ENCODE peak calls at places on chromosome 19, in seven cellular contexts. U is IMR-90, O is A549, F is SK-N-SH, T is H1, C is K562, E is HepG2. P is an unnamed sample.
A peak's percentile ranks its signal among the peaks of the same experiment; 100 is the strongest.

GRCh38 chr19:12077375-12077774 is 12.8 kb downstream of the ZNF844 start:
- DNase-seq in F (no peak), U (no peak), C (no peak), T (no peak), O (no peak), E (no peak), P (no peak)

GRCh38 chr19:38211206-38211605 is 12.8 kb downstream of the DPF1 start:
- DNase-seq in C (peak; percentile 39), U (no peak), T (no peak), O (no peak), E (no peak), F (peak; percentile 80), P (no peak)

GRCh38 chr19:10428996-10429381 is 8.7 kb downstream of the PDE4A start:
- DNase-seq in C (no peak), O (no peak), E (no peak), F (no peak), U (no peak), T (no peak), P (no peak)

GRCh38 chr19:51251453-51251790 is 542 bp downstream of the SIGLECL1 start:
- DNase-seq in F (no peak), U (no peak), E (no peak), O (peak; percentile 12), C (no peak), T (no peak), P (no peak)

GRCh38 chr19:18280247-18281081 is 958 bp downstream of the JUND start:
- DNase-seq in T (no peak), F (peak; percentile 85), U (peak; percentile 69), C (peak; percentile 84), O (peak; percentile 76), E (peak; percentile 52), P (no peak)

GRCh38 chr19:616276-616675 is 17.1 kb downstream of the POLRMT start:
- DNase-seq in U (no peak), O (no peak), T (no peak), C (no peak), F (no peak), E (no peak), P (no peak)

GRCh38 chr19:35351441-35352176 is 3.9 kb downstream of the FFAR1 start:
- DNase-seq in E (no peak), T (no peak), O (no peak), C (no peak), U (no peak), F (no peak), P (no peak)

GRCh38 chr19:51036519-51036918 is 1.7 kb upstream of the KLK12 start:
- DNase-seq in E (no peak), C (peak; percentile 42), T (no peak), O (no peak), F (no peak), U (no peak), P (no peak)

GRCh38 chr19:40237791-40238190 is 11.3 kb upstream of the CCNP start:
- DNase-seq in O (no peak), F (no peak), E (no peak), T (no peak), U (no peak), C (no peak), P (no peak)

GRCh38 chr19:752652-753517 is 2.0 kb downstream of the MISP start:
- DNase-seq in C (no peak), O (peak; percentile 99), E (peak; percentile 92), T (no peak), U (peak; percentile 90), F (no peak), P (peak; percentile 89)

GRCh38 chr19:19711306-19711933 is 21.5 kb downstream of the ZNF14 start:
- DNase-seq in E (no peak), F (no peak), O (no peak), T (no peak), U (no peak), C (no peak), P (no peak)

GRCh38 chr19:45446944-45447343 is 20.9 kb upstream of the FOSB start:
- DNase-seq in F (no peak), T (no peak), C (no peak), O (no peak), U (no peak), E (no peak), P (no peak)

GRCh38 chr19:16001481-16002312 is 52.9 kb downstream of the OR10H4 start:
- DNase-seq in E (peak; percentile 33), C (no peak), O (no peak), F (no peak), U (peak; percentile 77), T (no peak), P (no peak)

GRCh38 chr19:11594084-11594483 is 3.2 kb upstream of the ZNF627 start:
- DNase-seq in C (no peak), E (no peak), O (no peak), F (no peak), T (no peak), U (no peak), P (no peak)

GRCh38 chr19:55641376-55642152 is 762 bp downstream of the ZNF580 start:
- DNase-seq in C (no peak), U (peak; percentile 18), F (peak; percentile 45), E (no peak), O (peak; percentile 63), T (no peak), P (no peak)

GRCh38 chr19:17255150-17255621 is 9.4 kb downstream of the USHBP1 start:
- DNase-seq in T (no peak), C (no peak), O (no peak), U (no peak), E (peak; percentile 75), F (no peak), P (no peak)

GRCh38 chr19:18932216-18932841 is 8.7 kb downstream of the HOMER3 start:
- DNase-seq in T (peak; percentile 95), F (peak; percentile 99), C (peak; percentile 98), U (no peak), O (peak; percentile 48), E (no peak), P (peak; percentile 58)

GRCh38 chr19:5536337-5536894 is 31.3 kb downstream of the TINCR start:
- DNase-seq in U (peak; percentile 33), C (no peak), O (peak; percentile 23), E (no peak), T (peak; percentile 70), F (peak; percentile 83), P (peak; percentile 51)

GRCh38 chr19:44820648-44821609 is 12.0 kb downstream of the BCAM start:
- DNase-seq in C (peak; percentile 32), E (no peak), F (no peak), T (no peak), U (no peak), O (no peak), P (no peak)

GRCh38 chr19:18725755-18726416 is 42.4 kb downstream of the CRTC1 start:
- DNase-seq in U (no peak), C (no peak), F (no peak), T (no peak), O (no peak), E (no peak), P (no peak)

GRCh38 chr19:572891-573825 is 762 bp downstream of the BSG start:
- DNase-seq in F (peak; percentile 69), E (no peak), U (peak; percentile 56), T (no peak), C (no peak), O (peak; percentile 47), P (no peak)

DNA sequence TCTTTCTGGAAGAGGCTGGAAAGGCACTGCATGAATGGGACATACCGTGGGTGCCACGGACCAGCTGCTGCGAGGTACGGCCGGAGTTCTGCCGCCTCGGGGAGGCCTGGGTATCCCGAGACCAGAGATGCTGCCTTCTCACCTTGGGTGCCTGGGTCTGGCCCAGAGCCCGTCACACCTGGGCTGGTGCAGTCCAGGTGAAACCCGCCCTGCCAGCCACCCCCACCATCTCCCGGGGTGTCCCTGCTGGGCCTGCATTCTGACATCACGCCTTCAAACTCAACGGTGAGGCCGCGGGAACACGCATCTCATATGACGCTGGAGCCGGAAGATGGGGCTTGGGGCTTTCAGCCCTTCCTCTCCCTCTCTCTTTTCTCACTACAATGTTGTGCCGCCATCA is 98.0 kb downstream of the GADD45B start:
- DNase-seq in O (no peak), T (no peak), F (no peak), C (no peak), E (no peak), U (no peak), P (no peak)
- TF ChIP-seq RAD21 in O (no peak), T (no peak), F (no peak), C (no peak), E (no peak), U (no peak), P (no peak)

GRCh38 chr19:13623686-13624405 is 117.6 kb upstream of the CACNA1A start:
- DNase-seq in U (no peak), O (no peak), C (no peak), F (no peak), E (no peak), T (no peak), P (no peak)

GRCh38 chr19:13619203-13619632 is 112.9 kb upstream of the CACNA1A start:
- DNase-seq in E (no peak), C (no peak), U (peak; percentile 81), O (no peak), F (no peak), T (no peak), P (no peak)

GRCh38 chr19:13621413-13621812 is 115.1 kb upstream of the CACNA1A start:
- DNase-seq in F (no peak), T (peak; percentile 80), U (peak; percentile 96), C (no peak), E (no peak), O (peak; percentile 32), P (peak; percentile 75)

GRCh38 chr19:13627531-13627930 is 121.3 kb upstream of the CACNA1A start:
- DNase-seq in U (no peak), E (no peak), F (no peak), O (no peak), C (no peak), T (no peak), P (no peak)

DNA sequence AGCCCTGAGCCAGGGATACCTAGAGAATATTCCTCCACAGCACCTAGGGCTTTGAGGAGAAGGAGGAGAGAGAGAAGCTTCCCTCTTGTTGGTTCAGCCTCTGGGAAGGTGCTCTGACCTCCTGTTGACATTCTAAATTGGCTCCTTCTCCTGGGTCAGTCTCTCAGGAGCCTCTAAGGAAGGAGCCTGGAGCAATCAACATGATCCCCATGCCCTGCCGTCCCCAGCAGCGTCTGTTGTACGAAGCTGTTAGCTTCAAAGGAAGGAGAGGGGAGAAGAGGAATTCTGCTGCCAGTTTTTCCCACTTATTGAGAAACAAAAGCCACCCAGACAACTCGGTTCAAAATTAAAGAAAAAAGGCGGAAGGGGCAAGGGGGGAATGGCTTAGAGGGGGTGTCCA is 116.4 kb upstream of the CACNA1A start:
- DNase-seq in C (no peak), E (no peak), T (no peak), F (no peak), O (no peak), U (no peak), P (no peak)
- TF ChIP-seq RAD21 in C (no peak), E (no peak), T (no peak), F (no peak), O (no peak), U (no peak), P (no peak)

GRCh38 chr19:49017666-49018351 is 918 bp upstream of the LHB start:
- DNase-seq in E (peak; percentile 41), U (peak; percentile 45), F (peak; percentile 89), T (no peak), C (peak; percentile 72), O (no peak), P (peak; percentile 60)
- TF ChIP-seq RAD21 in E (peak; percentile 56), U (peak; percentile 34), F (no peak), T (no peak), C (no peak), O (no peak), P (no peak)

DNA sequence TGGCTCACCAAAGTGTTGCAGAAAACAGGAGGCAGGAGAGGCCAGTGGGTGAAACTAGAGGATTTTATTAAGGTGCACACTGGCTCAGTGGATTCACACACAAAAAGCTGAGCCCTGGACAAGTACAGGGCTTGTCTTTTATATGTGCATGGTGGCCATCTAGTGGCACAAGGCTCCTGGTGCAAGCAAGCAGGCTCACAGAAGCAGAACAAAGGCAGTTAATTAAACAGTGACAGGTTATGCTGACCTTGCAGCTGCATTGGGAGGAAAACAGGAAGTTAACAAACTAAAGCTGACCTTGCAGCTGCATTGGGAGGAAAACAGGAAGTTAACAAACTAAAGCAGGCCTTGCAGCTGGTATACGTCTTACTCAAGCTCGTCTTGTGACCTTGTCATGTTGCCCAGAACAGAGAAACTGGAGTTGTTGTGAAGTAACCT is 65.3 kb upstream of the ZNF681 start:
- DNase-seq in C (no peak), O (peak; percentile 30), E (peak; percentile 9), F (peak; percentile 27), U (no peak), T (peak; percentile 34), P (no peak)
- TF ChIP-seq RAD21 in C (peak; percentile 63), O (no peak), E (no peak), F (peak; percentile 48), U (no peak), T (peak; percentile 51), P (no peak)

P was measured in HCT116.